ENCODE peak calls at places on chromosomes 12 and 14, in nine cellular contexts. R, Z, Y, S, D, W, Q, E and O are unnamed samples.

GRCh38 chr12:47079365-47079893 is at the start of gene PCED1B:
- DNase-seq in Y (peak), D (peak), W (peak), R (peak), Z (peak), E (peak), Q (peak), S (peak), O (peak)

GRCh38 chr12:132148368-132149045 is 4.2 kb downstream of the NOC4L start:
- DNase-seq in Y (peak), E (no peak), D (no peak), R (no peak), Q (no peak), W (no peak), S (no peak), Z (no peak), O (peak)

GRCh38 chr14:21985081-21985480 is 311.5 kb upstream of the OR4E1 start:
- DNase-seq in E (no peak), D (no peak), S (no peak), R (no peak), Y (no peak), Z (no peak), Q (no peak), W (no peak), O (no peak)

GRCh38 chr12:78431931-78432330 is 432.6 kb upstream of the SYT1 start:
- DNase-seq in W (no peak), Q (no peak), E (no peak), D (no peak), R (no peak), Y (no peak), S (no peak), Z (peak), O (no peak)

GRCh38 chr14:89137514-89138163 is 279.4 kb downstream of the FOXN3 start:
- DNase-seq in E (no peak), D (no peak), Z (peak), Y (no peak), Q (no peak), R (peak), W (peak), S (no peak), O (no peak)

GRCh38 chr14:93462479-93462878 is 31.7 kb downstream of the UNC79 start:
- DNase-seq in Q (no peak), Z (no peak), R (no peak), E (no peak), D (no peak), S (no peak), Y (no peak), W (no peak), O (no peak)

GRCh38 chr12:5171701-5172100 is 128.0 kb downstream of the KCNA5 start:
- DNase-seq in R (peak), D (no peak), W (no peak), Q (no peak), Z (peak), E (peak), Y (no peak), S (peak), O (no peak)

GRCh38 chr14:30651934-30652333 is 29.8 kb downstream of the SCFD1 start:
- DNase-seq in W (no peak), E (no peak), Y (no peak), S (no peak), R (no peak), Q (no peak), D (no peak), Z (peak), O (no peak)

GRCh38 chr12:52890417-52890816 is 14.5 kb downstream of the KRT8 start:
- DNase-seq in Z (no peak), R (no peak), S (no peak), Q (no peak), E (no peak), W (no peak), D (no peak), Y (no peak), O (no peak)

DNA sequence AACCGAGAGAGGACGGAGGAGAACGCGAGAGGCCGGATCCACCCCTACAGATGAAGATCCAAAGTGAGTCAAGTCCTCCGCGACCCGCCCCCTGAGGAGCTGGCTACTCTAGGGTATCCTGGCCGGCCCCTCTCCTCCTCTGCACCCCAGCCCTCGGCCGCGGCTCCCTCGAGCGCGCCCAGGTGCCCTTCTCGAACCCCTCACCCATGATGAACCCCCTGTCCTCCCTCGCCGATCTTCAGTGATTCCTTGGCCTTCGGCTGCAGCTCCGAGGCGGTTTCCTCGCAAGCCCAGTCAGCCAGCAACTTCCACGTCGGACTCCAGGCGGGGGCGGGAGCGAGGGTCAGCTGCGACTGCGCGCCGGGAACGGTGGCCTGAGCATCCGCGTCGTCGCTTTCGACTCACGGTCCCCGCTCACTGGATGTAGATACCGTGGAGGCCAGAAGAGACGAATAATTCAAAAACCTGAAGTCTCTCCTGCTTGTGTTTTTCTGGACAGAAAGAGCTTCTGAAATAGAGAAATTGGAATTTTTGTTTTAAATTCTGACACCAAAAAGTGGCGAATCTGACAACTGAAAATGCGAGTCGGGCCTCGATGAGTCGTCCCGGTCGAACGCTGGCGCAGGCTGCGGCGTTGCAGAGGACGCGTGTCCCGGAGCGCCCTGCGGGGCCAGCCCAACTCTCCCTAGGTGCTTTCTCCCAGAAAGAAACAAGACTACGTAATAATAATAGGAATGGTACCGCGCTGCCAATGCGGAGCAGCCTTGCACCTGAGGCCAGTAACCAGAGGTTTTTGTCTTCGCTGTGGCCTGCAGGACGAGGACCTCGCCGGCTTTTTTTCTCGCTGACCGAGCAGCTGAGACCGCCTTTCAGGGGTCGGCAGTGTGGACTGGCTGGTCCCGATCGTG is at the start of gene ARL1:
- DNase-seq in D (peak), W (peak), Q (peak), S (peak), E (peak), R (peak), Z (peak), Y (peak), O (peak)
- TF ChIP-seq POLR2A in D (no peak), W (peak), Q (peak), S (peak), E (peak), R (peak), Z (peak), Y (peak), O (no peak)

DNA sequence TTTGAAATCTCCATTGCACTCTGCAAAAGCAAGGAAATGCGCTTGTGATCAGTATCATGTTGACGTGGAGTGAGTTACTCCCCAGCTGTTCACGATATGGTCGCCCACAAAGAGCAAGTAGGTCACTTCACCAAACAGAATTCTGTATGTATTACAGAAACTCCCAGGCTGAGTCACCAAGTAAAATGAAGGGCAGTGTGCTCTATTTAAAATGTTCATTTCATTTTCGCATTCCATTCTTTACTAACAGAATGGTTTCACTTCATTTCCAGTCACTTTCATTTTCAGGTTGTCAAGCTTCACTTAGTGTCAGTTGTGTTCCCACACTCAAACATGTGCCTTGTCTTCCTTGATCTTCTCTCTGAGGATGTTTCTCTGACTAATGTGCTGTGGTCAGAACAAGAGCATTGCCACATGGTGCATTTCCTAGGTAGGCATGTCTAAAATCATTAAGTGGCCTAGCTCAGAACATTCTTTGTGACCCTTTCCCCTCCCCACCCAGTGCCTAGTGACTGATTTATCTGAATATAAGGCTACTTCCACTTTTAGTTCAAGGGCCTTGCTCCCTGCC is 391.2 kb downstream of the RAD51B start:
- DNase-seq in E (peak), Z (peak), Q (no peak), W (no peak), Y (no peak), D (no peak), R (peak), S (no peak), O (no peak)
- TF ChIP-seq POLR2A in E (no peak), Z (no peak), Q (no peak), W (no peak), Y (no peak), D (no peak), R (no peak), S (no peak), O (no peak)

GRCh38 chr12:50932787-50933280 is 19.5 kb upstream of the HIGD1C start:
- DNase-seq in S (no peak), E (no peak), W (no peak), Z (no peak), D (no peak), Y (no peak), Q (no peak), R (no peak), O (no peak)

GRCh38 chr12:50934981-50935807 is 17.1 kb upstream of the HIGD1C start:
- DNase-seq in Q (no peak), Y (no peak), Z (peak), S (no peak), R (no peak), E (no peak), W (no peak), D (no peak), O (no peak)

GRCh38 chr12:50936821-50937220 is 15.5 kb upstream of the HIGD1C start:
- DNase-seq in S (no peak), D (no peak), R (no peak), E (no peak), Y (no peak), Q (no peak), Z (no peak), W (no peak), O (no peak)

GRCh38 chr12:50934371-50934851 is 17.9 kb upstream of the HIGD1C start:
- DNase-seq in Y (no peak), Z (no peak), S (no peak), E (no peak), R (peak), Q (no peak), W (no peak), D (no peak), O (no peak)

DNA sequence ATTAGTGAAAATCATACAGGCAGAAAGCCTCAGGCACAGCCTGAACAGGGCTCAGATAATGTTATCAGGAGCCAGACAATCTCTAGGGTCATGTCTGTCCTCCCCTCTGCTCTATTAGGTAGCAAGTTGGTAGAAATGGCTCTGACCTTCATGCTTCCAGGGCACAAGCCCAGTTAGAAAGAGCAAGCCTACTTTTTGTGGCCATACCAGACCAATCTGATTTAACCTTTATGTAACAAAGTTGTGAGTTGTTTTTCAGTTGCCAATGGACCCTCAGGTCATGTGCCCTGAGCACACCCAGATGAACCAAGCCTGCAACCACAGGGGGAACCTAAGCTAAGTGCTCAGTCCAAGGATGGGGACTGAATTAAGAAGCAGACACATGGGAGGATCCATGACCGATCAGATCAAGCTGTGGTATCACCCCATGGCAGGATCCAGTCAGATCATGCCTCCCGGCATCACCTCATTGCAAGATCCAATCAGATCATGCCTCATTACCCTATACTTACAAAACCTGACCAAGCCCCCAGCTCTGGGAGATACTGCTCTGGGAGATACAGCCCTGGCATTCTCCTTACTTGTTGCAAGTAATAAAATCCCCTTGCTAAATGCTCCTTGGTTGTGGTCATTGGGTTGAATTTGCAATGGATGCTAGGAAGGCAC is 18.8 kb upstream of the HIGD1C start:
- DNase-seq in R (no peak), E (no peak), S (no peak), W (no peak), D (no peak), Z (no peak), Q (no peak), Y (no peak), O (no peak)
- TF ChIP-seq POLR2A in R (no peak), E (no peak), S (no peak), W (no peak), D (no peak), Z (no peak), Q (no peak), Y (no peak), O (no peak)

GRCh38 chr14:103122578-103123127 is 608 bp upstream of the TNFAIP2 start:
- DNase-seq in Z (no peak), W (peak), Q (no peak), Y (no peak), R (no peak), S (no peak), E (no peak), D (no peak), O (no peak)

GRCh38 chr14:103121846-103122577 is 1.2 kb upstream of the TNFAIP2 start:
- DNase-seq in Z (peak), W (peak), S (peak), Y (peak), Q (peak), R (peak), D (peak), E (peak), O (peak)

GRCh38 chr14:103123634-103124500 is 606 bp downstream of the TNFAIP2 start:
- DNase-seq in Q (peak), Y (peak), E (no peak), W (peak), D (peak), Z (no peak), S (no peak), R (no peak), O (peak)

GRCh38 chr14:103124501-103125001 is 1.3 kb downstream of the TNFAIP2 start:
- DNase-seq in Y (no peak), W (no peak), Q (no peak), S (no peak), D (no peak), E (no peak), R (no peak), Z (no peak), O (peak)

GRCh38 chr14:103123128-103123633 is at the start of gene TNFAIP2:
- DNase-seq in R (peak), E (no peak), Q (peak), W (no peak), Y (peak), D (peak), S (peak), Z (no peak), O (peak)
- TF ChIP-seq POLR2A in R (peak), E (no peak), Q (peak), W (no peak), Y (no peak), D (no peak), S (peak), Z (no peak), O (peak)

GRCh38 chr12:62934799-62935674 is at the start of gene PPM1H:
- DNase-seq in R (peak), W (peak), S (peak), D (peak), Z (peak), E (peak), Y (peak), Q (peak), O (peak)
- TF ChIP-seq POLR2A in R (peak), W (no peak), S (no peak), D (no peak), Z (no peak), E (no peak), Y (no peak), Q (peak), O (no peak)

GRCh38 chr14:103353391-103353790 is 19.4 kb downstream of the EIF5 start:
- DNase-seq in R (no peak), W (no peak), Z (no peak), Q (no peak), S (no peak), D (no peak), Y (peak), E (peak), O (no peak)

GRCh38 chr14:103347091-103347815 is 13.2 kb downstream of the EIF5 start:
- DNase-seq in E (no peak), R (peak), S (no peak), Q (no peak), W (no peak), Y (no peak), D (no peak), Z (no peak), O (no peak)

GRCh38 chr14:103346286-103346685 is 12.2 kb downstream of the EIF5 start:
- DNase-seq in S (no peak), R (no peak), E (no peak), Z (peak), Y (no peak), W (no peak), Q (no peak), D (no peak), O (no peak)

GRCh38 chr14:103348154-103348553 is 14.1 kb downstream of the EIF5 start:
- DNase-seq in Z (peak), R (no peak), W (no peak), D (no peak), E (no peak), Q (no peak), S (no peak), Y (no peak), O (no peak)

GRCh38 chr14:103349982-103350381 is 15.9 kb downstream of the EIF5 start:
- DNase-seq in D (no peak), Y (peak), S (no peak), R (no peak), E (no peak), Q (no peak), W (no peak), Z (no peak), O (no peak)
- TF ChIP-seq POLR2A in D (no peak), Y (no peak), S (no peak), R (no peak), E (no peak), Q (no peak), W (no peak), Z (no peak), O (no peak)

GRCh38 chr14:49852351-49853157 is at the start of gene NEMF:
- DNase-seq in R (peak), Y (peak), W (peak), E (peak), Z (peak), Q (peak), D (peak), S (peak), O (peak)
- TF ChIP-seq POLR2A in R (peak), Y (peak), W (peak), E (peak), Z (peak), Q (peak), D (no peak), S (peak), O (no peak)

DNA sequence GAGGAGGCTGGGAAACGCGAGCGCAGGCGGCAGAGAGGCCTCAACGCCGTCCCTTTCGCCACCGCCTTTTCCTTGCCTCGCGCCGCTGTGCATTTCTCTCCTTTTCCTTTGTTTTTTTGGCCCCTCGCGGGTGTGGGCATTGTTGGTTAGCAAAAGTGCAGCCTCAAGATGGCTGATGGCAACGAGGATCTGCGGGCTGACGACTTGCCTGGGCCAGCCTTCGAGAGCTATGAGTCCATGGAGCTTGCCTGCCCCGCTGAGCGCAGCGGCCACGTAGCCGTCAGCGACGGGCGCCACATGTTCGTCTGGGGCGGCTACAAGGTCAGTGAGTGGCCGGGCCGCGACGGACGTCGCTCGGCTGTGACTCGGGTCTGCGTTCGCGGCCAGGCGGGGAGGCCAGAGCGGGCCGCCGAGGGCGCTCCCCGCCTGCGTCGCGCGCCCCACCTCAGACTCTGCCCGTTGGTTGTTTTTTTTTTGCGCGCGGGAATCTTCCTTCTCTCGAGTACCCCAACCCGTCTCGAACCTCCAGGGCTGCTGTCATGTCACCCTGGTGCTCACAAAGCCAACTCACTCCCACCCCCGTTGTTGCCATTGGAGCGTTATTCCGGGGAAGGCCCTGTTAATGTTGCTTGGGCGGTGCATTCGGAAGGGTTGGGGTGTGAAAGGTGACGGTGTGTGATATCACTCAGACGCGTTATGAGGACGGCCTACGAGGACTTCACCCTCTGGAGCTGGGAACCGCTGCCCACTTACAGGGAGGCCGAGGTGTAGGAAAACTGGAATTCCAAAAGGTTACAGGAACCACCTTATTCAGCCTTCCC is 558 bp downstream of the KLHDC2 start:
- DNase-seq in W (peak), R (peak), Q (peak), D (no peak), Z (peak), S (peak), E (peak), Y (peak), O (peak)
- TF ChIP-seq POLR2A in W (no peak), R (no peak), Q (no peak), D (no peak), Z (no peak), S (peak), E (peak), Y (peak), O (no peak)